ENCODE peak calls at places on chromosomes 3 and 15, in nine cellular contexts. Q, U, N, H, E, M, S, B and T are unnamed samples.

GRCh38 chr3:186298876-186299275 is 63.2 kb downstream of the DGKG start:
- DNase-seq in Q (no peak), U (peak; percentile 8), N (no peak), H (no peak), E (no peak), M (no peak), S (no peak), B (no peak), T (no peak)

GRCh38 chr3:25585361-25586166 is 79.1 kb downstream of the TOP2B start:
- DNase-seq in Q (no peak), U (no peak), N (no peak), H (no peak), E (no peak), M (no peak), S (no peak), B (no peak), T (no peak)

GRCh38 chr3:69791111-69791510 is 51.8 kb downstream of the MITF start:
- DNase-seq in Q (peak; percentile 85), U (peak; percentile 35), N (peak; percentile 72), H (peak; percentile 47), E (peak; percentile 21), M (no peak), S (peak; percentile 77), B (peak; percentile 31), T (peak; percentile 79)

GRCh38 chr15:48388937-48389309 is 57.7 kb downstream of the DUT start:
- DNase-seq in Q (no peak), U (no peak), N (no peak), H (no peak), E (no peak), M (no peak), S (no peak), B (no peak), T (no peak)

GRCh38 chr3:185335799-185336198 is 27.1 kb upstream of the MAP3K13 start:
- DNase-seq in Q (no peak), U (no peak), N (no peak), H (no peak), E (peak; percentile 80), M (no peak), S (no peak), B (no peak), T (no peak)

GRCh38 chr3:72655151-72655551 is 193.1 kb downstream of the SHQ1 start:
- DNase-seq in Q (no peak), U (no peak), N (no peak), H (no peak), E (no peak), M (peak; percentile 80), S (no peak), B (peak; percentile 29), T (no peak)

GRCh38 chr3:40086890-40087884 is 222.3 kb upstream of the EIF1B start:
- DNase-seq in Q (no peak), U (no peak), N (no peak), H (no peak), E (peak; percentile 68), M (no peak), S (no peak), B (peak; percentile 26), T (no peak)

GRCh38 chr3:195557327-195557726 is 14.2 kb upstream of the PPP1R2 start:
- DNase-seq in Q (no peak), U (no peak), N (no peak), H (no peak), E (no peak), M (no peak), S (no peak), B (no peak), T (no peak)

GRCh38 chr3:45035441-45036301 is 9.6 kb downstream of the CLEC3B start:
- DNase-seq in Q (no peak), U (peak; percentile 43), N (peak; percentile 50), H (peak; percentile 59), E (no peak), M (peak; percentile 70), S (peak; percentile 46), B (peak; percentile 21), T (peak; percentile 91)

GRCh38 chr3:171788546-171789351 is 21.5 kb downstream of the PLD1 start:
- DNase-seq in Q (no peak), U (peak; percentile 66), N (no peak), H (no peak), E (no peak), M (no peak), S (no peak), B (no peak), T (no peak)

GRCh38 chr3:182704926-182705325 is 88.4 kb upstream of the ATP11B start:
- DNase-seq in Q (no peak), U (no peak), N (no peak), H (no peak), E (no peak), M (peak; percentile 56), S (no peak), B (no peak), T (no peak)

GRCh38 chr3:108437439-108437838 is 73.0 kb downstream of the MYH15 start:
- DNase-seq in Q (no peak), U (no peak), N (no peak), H (no peak), E (no peak), M (no peak), S (no peak), B (peak; percentile 67), T (no peak)

GRCh38 chr15:55587321-55588069 is 650 bp downstream of the PYGO1 start:
- DNase-seq in Q (peak; percentile 55), U (no peak), N (peak; percentile 23), H (no peak), E (peak; percentile 59), M (peak; percentile 70), S (no peak), B (peak; percentile 46), T (no peak)

GRCh38 chr3:193301441-193301840 is 60.4 kb downstream of the PLAAT1 start:
- DNase-seq in Q (no peak), U (no peak), N (no peak), H (no peak), E (no peak), M (no peak), S (no peak), B (no peak), T (no peak)

GRCh38 chr3:62024882-62025281 is 348.5 kb downstream of the FEZF2 start:
- DNase-seq in Q (no peak), U (no peak), N (no peak), H (no peak), E (no peak), M (no peak), S (no peak), B (no peak), T (no peak)

GRCh38 chr3:189898559-189899153 is 222.0 kb downstream of the P3H2 start:
- DNase-seq in Q (no peak), U (peak; percentile 28), N (no peak), H (no peak), E (no peak), M (no peak), S (no peak), B (no peak), T (no peak)

GRCh38 chr3:189901481-189901880 is 219.2 kb downstream of the P3H2 start:
- DNase-seq in Q (no peak), U (no peak), N (no peak), H (no peak), E (no peak), M (no peak), S (no peak), B (no peak), T (no peak)

GRCh38 chr3:189897406-189897805 is 223.3 kb downstream of the P3H2 start:
- DNase-seq in Q (no peak), U (no peak), N (no peak), H (no peak), E (peak; percentile 93), M (no peak), S (no peak), B (no peak), T (no peak)

GRCh38 chr3:189900578-189900977 is 220.1 kb downstream of the P3H2 start:
- DNase-seq in Q (no peak), U (no peak), N (no peak), H (no peak), E (no peak), M (no peak), S (no peak), B (no peak), T (peak; percentile 41)

GRCh38 chr3:189899186-189899585 is 221.5 kb downstream of the P3H2 start:
- DNase-seq in Q (no peak), U (no peak), N (no peak), H (no peak), E (no peak), M (no peak), S (no peak), B (no peak), T (no peak)
- TF ChIP-seq POLR2A in Q (no peak), U (no peak), N (no peak), H (no peak), E (no peak), M (no peak), S (no peak), B (no peak), T (no peak)

GRCh38 chr3:168048414-168049330 is 47.1 kb downstream of the GOLIM4 start:
- DNase-seq in Q (no peak), U (no peak), N (no peak), H (no peak), E (no peak), M (no peak), S (no peak), B (no peak), T (no peak)
- H3K4me3 ChIP-seq in Q (no peak overlapping the region), U (no peak overlapping the region), N (no peak overlapping the region), H (no peak overlapping the region), E (no peak overlapping the region), M (no peak overlapping the region), S (no peak overlapping the region), B (no peak overlapping the region), T (no peak overlapping the region)

GRCh38 chr3:180601688-180602666 is at the start of gene TTC14:
- DNase-seq in Q (peak; percentile 96), U (peak; percentile 55), N (peak; percentile 97), H (peak; percentile 93), E (peak; percentile 92), M (peak; percentile 89), S (peak; percentile 93), B (peak; percentile 93), T (peak; percentile 90)
- TF ChIP-seq POLR2A in Q (no peak), U (no peak), N (peak; percentile 47), H (no peak), E (peak; percentile 65), M (peak; percentile 88), S (peak; percentile 34), B (peak; percentile 67), T (no peak)

GRCh38 chr15:61083081-61083780 is 145.9 kb downstream of the RORA start:
- DNase-seq in Q (no peak), U (no peak), N (no peak), H (no peak), E (no peak), M (no peak), S (no peak), B (no peak), T (no peak)

GRCh38 chr15:61083781-61084134 is 145.3 kb downstream of the RORA start:
- DNase-seq in Q (no peak), U (no peak), N (no peak), H (no peak), E (no peak), M (no peak), S (no peak), B (no peak), T (no peak)

GRCh38 chr15:61079529-61079928 is 149.6 kb downstream of the RORA start:
- DNase-seq in Q (no peak), U (no peak), N (no peak), H (no peak), E (no peak), M (no peak), S (no peak), B (no peak), T (no peak)

GRCh38 chr15:61081028-61081322 is 148.1 kb downstream of the RORA start:
- DNase-seq in Q (no peak), U (no peak), N (no peak), H (no peak), E (no peak), M (no peak), S (no peak), B (no peak), T (no peak)

GRCh38 chr15:61080209-61081027 is 148.7 kb downstream of the RORA start:
- DNase-seq in Q (no peak), U (no peak), N (no peak), H (no peak), E (no peak), M (no peak), S (no peak), B (no peak), T (no peak)
- H3K4me3 ChIP-seq in Q (no peak overlapping the region), U (no peak overlapping the region), N (no peak overlapping the region), H (no peak overlapping the region), E (no peak overlapping the region), M (no peak overlapping the region), S (no peak overlapping the region), B (no peak overlapping the region), T (no peak overlapping the region)